ENCODE peak calls at places on chromosomes 6 and 20, in six cellular contexts. One of them, this sample, is unnamed.

GRCh38 chr6:35496036-35496850 is 636 bp downstream of the TEAD3 start:
- DNase-seq in NCI-H2081: no peak
- DNase-seq in T-helper 9 cell: no peak
- DNase-seq in hypothalamus: no peak
- DNase-seq in Ammon's horn: no peak
- DNase-seq in T1000: no peak
- DNase-seq in this sample: no peak

GRCh38 chr20:50635676-50636600 is 55.4 kb downstream of the RIPOR3 start:
- DNase-seq in NCI-H2081: peak; percentile 42
- DNase-seq in T-helper 9 cell: peak; percentile 45
- DNase-seq in hypothalamus: peak; percentile 3
- DNase-seq in Ammon's horn: no peak
- DNase-seq in T1000: peak; percentile 73
- DNase-seq in this sample: no peak

GRCh38 chr20:21710341-21710740 is 4.9 kb downstream of the PAX1 start:
- DNase-seq in NCI-H2081: no peak
- DNase-seq in T-helper 9 cell: no peak
- DNase-seq in hypothalamus: no peak
- DNase-seq in Ammon's horn: no peak
- DNase-seq in T1000: no peak
- DNase-seq in this sample: no peak

GRCh38 chr6:158894192-158894591 is 75.0 kb upstream of the EZR start:
- DNase-seq in NCI-H2081: no peak
- DNase-seq in T-helper 9 cell: no peak
- DNase-seq in hypothalamus: no peak
- DNase-seq in Ammon's horn: no peak
- DNase-seq in T1000: peak; percentile 34
- DNase-seq in this sample: no peak

GRCh38 chr6:162474722-162475121 is 252.8 kb downstream of the PRKN start:
- DNase-seq in NCI-H2081: no peak
- DNase-seq in T-helper 9 cell: no peak
- DNase-seq in hypothalamus: no peak
- DNase-seq in Ammon's horn: no peak
- DNase-seq in T1000: no peak
- DNase-seq in this sample: no peak

GRCh38 chr6:34234667-34235604 is 1.7 kb upstream of the HMGA1 start:
- DNase-seq in NCI-H2081: no peak
- DNase-seq in T-helper 9 cell: no peak
- DNase-seq in hypothalamus: no peak
- DNase-seq in Ammon's horn: no peak
- DNase-seq in T1000: no peak
- DNase-seq in this sample: no peak

GRCh38 chr20:14622796-14623195 is 285.4 kb upstream of the FLRT3 start:
- DNase-seq in NCI-H2081: no peak
- DNase-seq in T-helper 9 cell: no peak
- DNase-seq in hypothalamus: no peak
- DNase-seq in Ammon's horn: no peak
- DNase-seq in T1000: peak; percentile 32
- DNase-seq in this sample: no peak

GRCh38 chr6:8229913-8230312 is 127.6 kb upstream of the EEF1E1 start:
- DNase-seq in NCI-H2081: no peak
- DNase-seq in T-helper 9 cell: no peak
- DNase-seq in hypothalamus: no peak
- DNase-seq in Ammon's horn: no peak
- DNase-seq in T1000: no peak
- DNase-seq in this sample: no peak

GRCh38 chr6:17816921-17817611 is 110.3 kb upstream of the NUP153 start:
- DNase-seq in NCI-H2081: no peak
- DNase-seq in T-helper 9 cell: no peak
- DNase-seq in hypothalamus: no peak
- DNase-seq in Ammon's horn: no peak
- DNase-seq in T1000: no peak
- DNase-seq in this sample: no peak

GRCh38 chr6:11232968-11233626 is 629 bp upstream of the NEDD9 start:
- DNase-seq in NCI-H2081: peak; percentile 24
- DNase-seq in T-helper 9 cell: no peak
- DNase-seq in hypothalamus: no peak
- DNase-seq in Ammon's horn: no peak
- DNase-seq in T1000: no peak
- DNase-seq in this sample: no peak

GRCh38 chr6:29568021-29568420 is 8.5 kb upstream of the UBD start:
- DNase-seq in NCI-H2081: no peak
- DNase-seq in T-helper 9 cell: no peak
- DNase-seq in hypothalamus: no peak
- DNase-seq in Ammon's horn: no peak
- DNase-seq in T1000: no peak
- DNase-seq in this sample: no peak

GRCh38 chr6:2793491-2794151 is 28.4 kb downstream of the WRNIP1 start:
- DNase-seq in NCI-H2081: no peak
- DNase-seq in T-helper 9 cell: no peak
- DNase-seq in hypothalamus: no peak
- DNase-seq in Ammon's horn: no peak
- DNase-seq in T1000: no peak
- DNase-seq in this sample: peak; percentile 12

GRCh38 chr20:38604873-38605303 is 3.3 kb downstream of the ARHGAP40 start:
- DNase-seq in NCI-H2081: no peak
- DNase-seq in T-helper 9 cell: no peak
- DNase-seq in hypothalamus: no peak
- DNase-seq in Ammon's horn: no peak
- DNase-seq in T1000: no peak
- DNase-seq in this sample: no peak

GRCh38 chr6:11810039-11810541 is 31.5 kb upstream of the ADTRP start:
- DNase-seq in NCI-H2081: peak; percentile 15
- DNase-seq in T-helper 9 cell: no peak
- DNase-seq in hypothalamus: peak; percentile 64
- DNase-seq in Ammon's horn: peak; percentile 69
- DNase-seq in T1000: no peak
- DNase-seq in this sample: peak; percentile 71

GRCh38 chr6:88472731-88473130 is 306.6 kb upstream of the CNR1 start:
- DNase-seq in NCI-H2081: no peak
- DNase-seq in T-helper 9 cell: no peak
- DNase-seq in hypothalamus: no peak
- DNase-seq in Ammon's horn: no peak
- DNase-seq in T1000: no peak
- DNase-seq in this sample: no peak

GRCh38 chr6:37602360-37602759 is 95.3 kb downstream of the MDGA1 start:
- DNase-seq in NCI-H2081: no peak
- DNase-seq in T-helper 9 cell: no peak
- DNase-seq in hypothalamus: no peak
- DNase-seq in Ammon's horn: no peak
- DNase-seq in T1000: no peak
- DNase-seq in this sample: no peak

GRCh38 chr20:48582361-48582991 is 245.3 kb downstream of the PREX1 start:
- DNase-seq in NCI-H2081: no peak
- DNase-seq in T-helper 9 cell: no peak
- DNase-seq in hypothalamus: no peak
- DNase-seq in Ammon's horn: no peak
- DNase-seq in T1000: no peak
- DNase-seq in this sample: no peak

GRCh38 chr6:157774153-157775135 is 48.6 kb upstream of the SNX9 start:
- DNase-seq in NCI-H2081: no peak
- DNase-seq in T-helper 9 cell: no peak
- DNase-seq in hypothalamus: no peak
- DNase-seq in Ammon's horn: no peak
- DNase-seq in T1000: no peak
- DNase-seq in this sample: no peak

GRCh38 chr20:58154106-58154505 is 74.3 kb downstream of the ANKRD60 start:
- DNase-seq in NCI-H2081: no peak
- DNase-seq in T-helper 9 cell: no peak
- DNase-seq in hypothalamus: no peak
- DNase-seq in Ammon's horn: no peak
- DNase-seq in T1000: no peak
- DNase-seq in this sample: no peak

GRCh38 chr20:34213213-34213612 is 28.0 kb upstream of the ASIP start:
- DNase-seq in NCI-H2081: no peak
- DNase-seq in T-helper 9 cell: no peak
- DNase-seq in hypothalamus: no peak
- DNase-seq in Ammon's horn: no peak
- DNase-seq in T1000: no peak
- DNase-seq in this sample: no peak

GRCh38 chr20:54351371-54352136 is 123.8 kb upstream of the DOK5 start:
- DNase-seq in NCI-H2081: no peak
- DNase-seq in T-helper 9 cell: no peak
- DNase-seq in hypothalamus: no peak
- DNase-seq in Ammon's horn: no peak
- DNase-seq in T1000: no peak
- DNase-seq in this sample: no peak

GRCh38 chr6:52317841-52318581 is 33.5 kb upstream of the MCM3 start:
- DNase-seq in NCI-H2081: no peak
- DNase-seq in T-helper 9 cell: no peak
- DNase-seq in hypothalamus: no peak
- DNase-seq in Ammon's horn: no peak
- DNase-seq in T1000: no peak
- DNase-seq in this sample: no peak

GRCh38 chr6:73532288-73532687 is 11.5 kb upstream of the EEF1A1 start:
- DNase-seq in NCI-H2081: no peak
- DNase-seq in T-helper 9 cell: no peak
- DNase-seq in hypothalamus: no peak
- DNase-seq in Ammon's horn: no peak
- DNase-seq in T1000: no peak
- DNase-seq in this sample: no peak

GRCh38 chr6:19399406-19399805 is 437.8 kb upstream of the ID4 start:
- DNase-seq in NCI-H2081: no peak
- DNase-seq in T-helper 9 cell: no peak
- DNase-seq in hypothalamus: peak; percentile 12
- DNase-seq in Ammon's horn: peak; percentile 81
- DNase-seq in T1000: no peak
- DNase-seq in this sample: no peak

GRCh38 chr6:95159557-95159956 is 417.8 kb upstream of the MANEA start:
- DNase-seq in NCI-H2081: no peak
- DNase-seq in T-helper 9 cell: no peak
- DNase-seq in hypothalamus: no peak
- DNase-seq in Ammon's horn: no peak
- DNase-seq in T1000: no peak
- DNase-seq in this sample: no peak

GRCh38 chr6:129280719-129281118 is 397.8 kb downstream of the LAMA2 start:
- DNase-seq in NCI-H2081: peak; percentile 3
- DNase-seq in T-helper 9 cell: peak; percentile 30
- DNase-seq in hypothalamus: no peak
- DNase-seq in Ammon's horn: no peak
- DNase-seq in T1000: no peak
- DNase-seq in this sample: no peak

GRCh38 chr20:40433341-40433861 is 255.6 kb downstream of the MAFB start:
- DNase-seq in NCI-H2081: no peak
- DNase-seq in T-helper 9 cell: no peak
- DNase-seq in hypothalamus: no peak
- DNase-seq in Ammon's horn: no peak
- DNase-seq in T1000: no peak
- DNase-seq in this sample: no peak

GRCh38 chr6:102039450-102039849 is 645.9 kb downstream of the GRIK2 start:
- DNase-seq in NCI-H2081: no peak
- DNase-seq in T-helper 9 cell: no peak
- DNase-seq in hypothalamus: no peak
- DNase-seq in Ammon's horn: no peak
- DNase-seq in T1000: no peak
- DNase-seq in this sample: no peak

GRCh38 chr6:30778001-30778400 is 33.7 kb upstream of the IER3 start:
- DNase-seq in NCI-H2081: no peak
- DNase-seq in T-helper 9 cell: no peak
- DNase-seq in hypothalamus: no peak
- DNase-seq in Ammon's horn: no peak
- DNase-seq in T1000: no peak
- DNase-seq in this sample: no peak

GRCh38 chr6:10529231-10529801 is 8.2 kb downstream of the GCNT2 start:
- DNase-seq in NCI-H2081: no peak
- DNase-seq in T-helper 9 cell: no peak
- DNase-seq in hypothalamus: no peak
- DNase-seq in Ammon's horn: no peak
- DNase-seq in T1000: no peak
- DNase-seq in this sample: no peak

GRCh38 chr6:52976591-52977035 is 18.5 kb downstream of the GSTA4 start:
- DNase-seq in NCI-H2081: no peak
- DNase-seq in T-helper 9 cell: no peak
- DNase-seq in hypothalamus: no peak
- DNase-seq in Ammon's horn: peak; percentile 25
- DNase-seq in T1000: no peak
- DNase-seq in this sample: no peak

GRCh38 chr6:100482698-100483097 is 18.0 kb upstream of the SIM1 start:
- DNase-seq in NCI-H2081: no peak
- DNase-seq in T-helper 9 cell: no peak
- DNase-seq in hypothalamus: no peak
- DNase-seq in Ammon's horn: no peak
- DNase-seq in T1000: no peak
- DNase-seq in this sample: no peak

GRCh38 chr6:72151742-72152141 is 265.4 kb downstream of the RIMS1 start:
- DNase-seq in NCI-H2081: no peak
- DNase-seq in T-helper 9 cell: no peak
- DNase-seq in hypothalamus: no peak
- DNase-seq in Ammon's horn: no peak
- DNase-seq in T1000: no peak
- DNase-seq in this sample: no peak

GRCh38 chr6:150730801-150731445 is 131.2 kb downstream of the PLEKHG1 start:
- DNase-seq in NCI-H2081: no peak
- DNase-seq in T-helper 9 cell: no peak
- DNase-seq in hypothalamus: no peak
- DNase-seq in Ammon's horn: no peak
- DNase-seq in T1000: no peak
- DNase-seq in this sample: no peak

GRCh38 chr20:17967595-17968365 is 814 bp downstream of the SNX5 start:
- DNase-seq in NCI-H2081: no peak
- DNase-seq in T-helper 9 cell: no peak
- DNase-seq in hypothalamus: peak; percentile 47
- DNase-seq in Ammon's horn: no peak
- DNase-seq in T1000: no peak
- DNase-seq in this sample: no peak

GRCh38 chr6:37903671-37904355 is 84.3 kb downstream of the ZFAND3 start:
- DNase-seq in NCI-H2081: no peak
- DNase-seq in T-helper 9 cell: no peak
- DNase-seq in hypothalamus: no peak
- DNase-seq in Ammon's horn: no peak
- DNase-seq in T1000: no peak
- DNase-seq in this sample: no peak

GRCh38 chr20:5353624-5354496 is 37.1 kb upstream of the PROKR2 start:
- DNase-seq in NCI-H2081: no peak
- DNase-seq in T-helper 9 cell: no peak
- DNase-seq in hypothalamus: no peak
- DNase-seq in Ammon's horn: no peak
- DNase-seq in T1000: no peak
- DNase-seq in this sample: no peak

GRCh38 chr6:128363424-128363823 is 157.0 kb downstream of the PTPRK start:
- DNase-seq in NCI-H2081: no peak
- DNase-seq in T-helper 9 cell: no peak
- DNase-seq in hypothalamus: no peak
- DNase-seq in Ammon's horn: no peak
- DNase-seq in T1000: no peak
- DNase-seq in this sample: no peak

GRCh38 chr20:14838663-14839650 is 501.5 kb upstream of the FLRT3 start:
- DNase-seq in NCI-H2081: no peak
- DNase-seq in T-helper 9 cell: no peak
- DNase-seq in hypothalamus: no peak
- DNase-seq in Ammon's horn: no peak
- DNase-seq in T1000: no peak
- DNase-seq in this sample: no peak

GRCh38 chr6:29011276-29011734 is 6.2 kb upstream of the ZNF311 start:
- DNase-seq in NCI-H2081: no peak
- DNase-seq in T-helper 9 cell: peak; percentile 29
- DNase-seq in hypothalamus: peak; percentile 20
- DNase-seq in Ammon's horn: peak; percentile 68
- DNase-seq in T1000: no peak
- DNase-seq in this sample: peak; percentile 19

This sample was measured in amygdala.